ENCODE peak calls at places on chromosomes 13 and 19, in seven cellular contexts. X, I, K, O, F, B and E are unnamed samples.

GRCh38 chr19:39156230-39156890 is 30.8 kb downstream of the PAK4 start:
- DNase-seq in I (no peak), X (peak; percentile 72), B (no peak), K (no peak), O (no peak), F (no peak), E (no peak)

GRCh38 chr19:39498262-39499081 is at the start of gene DLL3:
- DNase-seq in I (no peak), F (no peak), B (no peak), X (peak; percentile 51), O (peak; percentile 59), K (peak; percentile 57), E (peak; percentile 29)

GRCh38 chr19:14404322-14404721 is 14.8 kb downstream of the DDX39A start:
- DNase-seq in X (no peak), K (no peak), F (no peak), O (no peak), B (no peak), I (no peak), E (no peak)

GRCh38 chr13:82802528-82802927 is 1079.7 kb downstream of the SLITRK1 start:
- DNase-seq in X (no peak), F (no peak), I (no peak), O (no peak), B (no peak), K (no peak), E (no peak)

GRCh38 chr13:113446488-113446854 is 6.8 kb downstream of the ADPRHL1 start:
- DNase-seq in O (no peak), K (no peak), B (no peak), X (no peak), I (no peak), F (no peak), E (no peak)

GRCh38 chr13:30744056-30744684 is 8.8 kb downstream of the ALOX5AP start:
- DNase-seq in I (peak; percentile 19), B (peak; percentile 54), O (no peak), K (no peak), X (no peak), F (peak; percentile 95), E (no peak)

GRCh38 chr19:17285415-17286135 is 3.9 kb downstream of the ANKLE1 start:
- DNase-seq in B (no peak), I (no peak), X (no peak), F (no peak), O (no peak), K (no peak), E (no peak)

GRCh38 chr19:40320558-40320935 is 27.6 kb downstream of the C19orf47 start:
- DNase-seq in X (no peak), K (no peak), B (no peak), F (no peak), O (no peak), I (no peak), E (no peak)

GRCh38 chr13:111867657-111868056 is 199.3 kb upstream of the SOX1 start:
- DNase-seq in F (no peak), O (no peak), I (no peak), X (no peak), K (no peak), B (no peak), E (no peak)

GRCh38 chr19:28426902-28427232 is 786.1 kb downstream of the UQCRFS1 start:
- DNase-seq in K (no peak), X (peak; percentile 46), I (no peak), B (no peak), F (no peak), O (no peak), E (no peak)

GRCh38 chr13:59086147-59086546 is 1077.6 kb downstream of the DIAPH3 start:
- DNase-seq in K (no peak), X (no peak), B (no peak), F (no peak), I (no peak), O (no peak), E (no peak)

GRCh38 chr19:6735181-6735891 is 2.0 kb downstream of the GPR108 start:
- DNase-seq in I (no peak), K (no peak), X (no peak), F (no peak), B (no peak), O (peak; percentile 18), E (no peak)

GRCh38 chr19:48746738-48747575 is at the start of gene IZUMO1:
- DNase-seq in X (peak; percentile 75), B (no peak), F (no peak), O (peak; percentile 89), I (peak; percentile 59), K (peak; percentile 97), E (no peak)

GRCh38 chr13:59452189-59452588 is 711.5 kb downstream of the DIAPH3 start:
- DNase-seq in O (no peak), B (no peak), F (no peak), X (no peak), I (no peak), K (no peak), E (no peak)

GRCh38 chr13:24615114-24615513 is 65.1 kb upstream of the ATP12A start:
- DNase-seq in I (no peak), B (no peak), F (no peak), X (no peak), O (no peak), K (no peak), E (no peak)

GRCh38 chr13:76823969-76824368 is 62.2 kb downstream of the KCTD12 start:
- DNase-seq in X (no peak), F (no peak), K (no peak), O (no peak), I (no peak), B (no peak), E (no peak)

GRCh38 chr19:3478409-3479176 is 1.7 kb downstream of the SMIM24 start:
- DNase-seq in K (no peak), I (no peak), B (no peak), X (peak; percentile 37), O (no peak), F (no peak), E (no peak)

GRCh38 chr13:111632906-111633305 is 312.5 kb downstream of the TEX29 start:
- DNase-seq in K (peak; percentile 60), I (no peak), X (no peak), O (no peak), F (no peak), B (no peak), E (no peak)

GRCh38 chr13:97423300-97424045 is 10.5 kb upstream of the RAP2A start:
- DNase-seq in O (no peak), B (no peak), X (no peak), I (no peak), K (no peak), F (no peak), E (no peak)

DNA sequence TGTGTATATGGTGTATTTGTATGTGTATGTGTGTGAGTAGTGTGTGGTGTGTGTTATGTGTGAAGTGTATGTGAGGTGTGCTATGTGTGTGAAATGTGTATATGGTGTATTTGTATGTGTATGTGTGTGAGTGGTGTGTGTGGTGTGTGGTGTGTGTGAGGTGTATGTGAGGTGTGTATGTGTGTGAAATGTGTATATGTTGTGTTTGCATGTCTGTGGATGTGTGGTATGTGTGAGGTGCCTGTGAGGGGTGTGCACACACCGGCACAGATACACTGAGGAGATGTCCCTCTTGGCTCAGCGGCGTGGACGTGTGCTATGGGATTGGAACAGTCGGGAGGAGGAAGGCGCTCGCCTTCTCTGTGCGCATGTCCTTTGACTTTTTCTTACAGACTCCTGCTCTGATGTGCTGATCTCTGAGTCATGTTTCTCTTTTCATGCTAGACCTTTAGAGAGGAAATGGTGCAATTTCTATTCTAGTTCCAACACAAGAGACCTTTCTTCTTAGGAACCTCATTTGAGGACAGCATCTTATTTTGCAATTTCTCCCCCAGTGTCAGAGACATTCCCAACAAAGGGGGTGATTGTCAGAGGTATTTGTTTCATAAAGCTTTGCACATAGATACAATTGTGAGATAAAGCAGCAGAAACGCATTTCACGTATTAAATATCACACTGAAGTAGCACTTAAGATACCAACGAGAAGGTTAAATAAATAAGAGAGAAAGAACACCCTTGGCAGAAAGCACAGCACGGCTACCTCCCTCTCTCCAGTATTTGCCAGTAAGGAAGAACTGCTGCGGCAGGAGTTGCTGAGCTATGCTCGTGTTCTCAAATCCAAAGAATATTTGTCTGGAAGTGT is 11.3 kb upstream of the TNFRSF19 start:
- DNase-seq in I (peak; percentile 10), F (no peak), X (no peak), O (peak; percentile 31), B (peak; percentile 97), K (no peak), E (no peak)
- TF ChIP-seq JUND in I (no peak), F (no peak), X (no peak), O (no peak), B (no peak), K (no peak), E (no peak)

GRCh38 chr19:7874857-7875393 is 735 bp upstream of the PRR36 start:
- DNase-seq in I (no peak), K (no peak), F (no peak), X (no peak), O (no peak), B (no peak), E (no peak)
- TF ChIP-seq JUND in I (no peak), K (no peak), F (no peak), X (no peak), O (no peak), B (no peak), E (no peak)

DNA sequence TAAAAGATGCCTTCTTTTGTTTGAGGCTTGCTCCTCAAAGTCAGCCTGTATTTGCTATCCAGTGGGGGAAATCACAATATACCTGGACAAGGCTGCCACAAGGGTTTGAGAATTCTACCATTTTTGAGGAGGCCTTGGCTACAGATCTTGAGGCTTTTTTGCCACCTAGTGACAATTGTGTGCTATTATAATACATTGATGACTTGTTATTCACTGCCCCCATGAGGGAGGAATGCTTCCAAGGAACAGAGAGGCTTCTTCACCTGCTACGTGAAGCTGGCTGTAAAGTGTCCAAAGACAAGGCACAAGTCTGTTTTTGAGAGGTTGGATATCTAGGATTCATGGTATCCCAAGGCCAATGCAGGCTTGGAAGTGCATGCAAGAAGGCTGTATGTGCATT is 72.5 kb downstream of the ZNF708 start:
- DNase-seq in O (peak; percentile 20), X (peak; percentile 8), K (no peak), F (no peak), B (peak; percentile 48), I (peak; percentile 23), E (peak; percentile 86)
- TF ChIP-seq JUND in O (no peak), X (no peak), K (no peak), F (no peak), B (no peak), I (no peak), E (no peak)

GRCh38 chr19:19113040-19113541 is 25.2 kb downstream of the TMEM161A start:
- DNase-seq in O (peak; percentile 62), F (no peak), X (peak; percentile 58), K (peak; percentile 71), B (peak; percentile 75), I (no peak), E (no peak)

GRCh38 chr19:19109601-19110000 is 28.7 kb downstream of the TMEM161A start:
- DNase-seq in X (no peak), I (no peak), K (no peak), O (no peak), F (no peak), B (no peak), E (no peak)

GRCh38 chr19:19111967-19112580 is 26.2 kb downstream of the TMEM161A start:
- DNase-seq in F (no peak), X (no peak), O (peak; percentile 17), B (no peak), K (no peak), I (no peak), E (no peak)

GRCh38 chr19:19111138-19111835 is 27.0 kb downstream of the TMEM161A start:
- DNase-seq in F (no peak), K (no peak), X (no peak), B (no peak), O (peak; percentile 14), I (no peak), E (no peak)

GRCh38 chr19:19110410-19111137 is 27.7 kb downstream of the TMEM161A start:
- DNase-seq in O (peak; percentile 89), K (no peak), B (no peak), F (no peak), X (no peak), I (no peak), E (no peak)
- TF ChIP-seq JUND in O (no peak), K (no peak), B (no peak), F (no peak), X (no peak), I (no peak), E (no peak)

GRCh38 chr13:84831666-84832657 is 949.7 kb upstream of the SLITRK1 start:
- DNase-seq in K (no peak), X (no peak), F (no peak), I (no peak), O (no peak), B (no peak), E (no peak)
- TF ChIP-seq JUND in K (no peak), X (no peak), F (no peak), I (no peak), O (no peak), B (no peak), E (no peak)